ENCODE peak calls at places on chromosomes 5 and 9, in ten cellular contexts. Z, P, O, N, T, Y, C, U, J and D are unnamed samples.

GRCh38 chr9:70479880-70480291 is 65.4 kb upstream of the KLF9 start:
- DNase-seq in C (no peak), J (no peak), O (peak), T (no peak), Y (no peak), Z (no peak), U (peak), N (no peak), P (peak), D (peak)

GRCh38 chr5:53362521-53362941 is 117.9 kb upstream of the FST start:
- DNase-seq in J (no peak), N (no peak), P (no peak), Y (no peak), U (no peak), O (no peak), T (no peak), C (no peak), Z (peak), D (no peak)

GRCh38 chr5:39169081-39169480 is 50.3 kb downstream of the FYB1 start:
- DNase-seq in C (no peak), N (peak), U (no peak), J (no peak), P (no peak), Y (no peak), Z (no peak), O (no peak), T (no peak), D (no peak)

GRCh38 chr5:36355513-36355912 is 53.8 kb upstream of the RANBP3L start:
- DNase-seq in C (no peak), N (no peak), U (no peak), P (no peak), T (no peak), J (no peak), Z (no peak), Y (no peak), O (no peak), D (no peak)

GRCh38 chr5:120239076-120239475 is 225.0 kb upstream of the PRR16 start:
- DNase-seq in U (no peak), Y (no peak), N (no peak), P (no peak), T (no peak), O (no peak), Z (no peak), J (no peak), C (no peak), D (no peak)

GRCh38 chr5:61919920-61920319 is 386.1 kb upstream of the KIF2A start:
- DNase-seq in C (no peak), J (no peak), N (no peak), Z (peak), Y (no peak), T (peak), O (peak), U (peak), P (no peak), D (no peak)

GRCh38 chr9:111805841-111806241 is 11.1 kb upstream of the SHOC1 start:
- DNase-seq in O (no peak), N (no peak), Y (no peak), P (no peak), Z (peak), U (no peak), C (no peak), J (no peak), T (no peak), D (no peak)

GRCh38 chr5:102411-103043 is 10.6 kb downstream of the PLEKHG4B start:
- DNase-seq in C (no peak), P (no peak), O (no peak), Y (no peak), J (no peak), N (peak), Z (no peak), T (no peak), U (no peak), D (no peak)

GRCh38 chr5:39717186-39717897 is 292.6 kb upstream of the DAB2 start:
- DNase-seq in P (no peak), C (no peak), Z (no peak), J (no peak), Y (no peak), O (no peak), T (no peak), U (no peak), N (no peak), D (no peak)

GRCh38 chr9:124179196-124180071 is 78.3 kb upstream of the NEK6 start:
- DNase-seq in Y (peak), O (no peak), J (no peak), T (no peak), U (no peak), C (no peak), Z (no peak), N (no peak), P (no peak), D (no peak)

GRCh38 chr5:111254613-111255012 is 30.4 kb downstream of the CAMK4 start:
- DNase-seq in N (no peak), Z (no peak), O (no peak), P (no peak), C (no peak), T (no peak), J (no peak), Y (no peak), U (no peak), D (no peak)

GRCh38 chr5:115297043-115297442 is 589 bp upstream of the CCDC112 start:
- DNase-seq in Z (peak), P (no peak), T (no peak), N (no peak), O (no peak), U (no peak), J (no peak), C (no peak), Y (no peak), D (no peak)

GRCh38 chr5:90809695-90810094 is 251.1 kb downstream of the ADGRV1 start:
- DNase-seq in C (no peak), T (no peak), J (no peak), N (no peak), O (no peak), Y (no peak), Z (no peak), P (no peak), U (no peak), D (no peak)

GRCh38 chr9:137836831-137837241 is 40.7 kb upstream of the CACNA1B start:
- DNase-seq in J (no peak), C (no peak), N (no peak), O (no peak), U (no peak), Y (no peak), P (no peak), Z (no peak), T (no peak), D (peak)

GRCh38 chr5:37029436-37029835 is 152.9 kb downstream of the NIPBL start:
- DNase-seq in N (no peak), Y (no peak), U (no peak), Z (no peak), O (no peak), T (no peak), C (no peak), P (no peak), J (no peak), D (no peak)

GRCh38 chr5:91059409-91059808 is 323.7 kb downstream of the ARRDC3 start:
- DNase-seq in Y (no peak), P (no peak), T (no peak), O (no peak), U (no peak), N (no peak), J (no peak), Z (no peak), C (no peak), D (no peak)

GRCh38 chr5:125011982-125012381 is 265.5 kb upstream of the ZNF608 start:
- DNase-seq in Y (no peak), P (no peak), Z (no peak), U (no peak), J (no peak), O (no peak), T (no peak), N (no peak), C (no peak), D (no peak)

GRCh38 chr5:143033535-143034260 is 263.5 kb downstream of the ARHGAP26 start:
- DNase-seq in O (no peak), P (no peak), C (no peak), J (no peak), N (no peak), T (no peak), Y (no peak), U (no peak), Z (peak), D (no peak)

GRCh38 chr5:103804714-103805113 is 242.1 kb upstream of the NUDT12 start:
- DNase-seq in C (no peak), Z (no peak), U (no peak), P (no peak), J (no peak), T (no peak), O (no peak), N (no peak), Y (no peak), D (no peak)

GRCh38 chr5:98796197-98796972 is 22.9 kb downstream of the RGMB start:
- DNase-seq in Y (no peak), O (no peak), T (peak), C (peak), P (peak), U (no peak), N (no peak), Z (peak), J (peak), D (no peak)

GRCh38 chr9:135604437-135605237 is 34.7 kb downstream of the GLT6D1 start:
- DNase-seq in Z (no peak), U (peak), C (peak), N (peak), P (no peak), Y (peak), J (no peak), O (peak), T (no peak), D (peak)

GRCh38 chr5:132464155-132464939 is 26.2 kb downstream of the IRF1 start:
- DNase-seq in T (no peak), C (no peak), Y (no peak), O (no peak), P (peak), J (no peak), U (no peak), N (no peak), Z (no peak), D (peak)

GRCh38 chr9:83434254-83434653 is 103.9 kb downstream of the FRMD3 start:
- DNase-seq in Y (no peak), C (no peak), O (no peak), J (no peak), Z (no peak), T (no peak), P (peak), U (no peak), N (no peak), D (no peak)

GRCh38 chr5:119360905-119361605 is 5.2 kb downstream of the TNFAIP8 start:
- DNase-seq in P (no peak), C (no peak), J (no peak), U (no peak), Y (no peak), T (no peak), Z (no peak), N (no peak), O (no peak), D (no peak)

GRCh38 chr5:109455598-109456096 is 45.9 kb upstream of the PJA2 start:
- DNase-seq in C (no peak), T (peak), P (peak), Y (no peak), Z (peak), O (no peak), J (peak), N (no peak), U (peak), D (no peak)

GRCh38 chr9:13717356-13718057 is 438.0 kb upstream of the MPDZ start:
- DNase-seq in Y (no peak), O (no peak), N (no peak), T (no peak), Z (no peak), C (no peak), P (no peak), J (no peak), U (no peak), D (no peak)

GRCh38 chr9:36781532-36781931 is 208.8 kb downstream of the MELK start:
- DNase-seq in U (no peak), P (no peak), C (no peak), N (no peak), Z (peak), J (no peak), T (peak), O (peak), Y (no peak), D (no peak)

GRCh38 chr9:78167356-78167755 is 68.5 kb upstream of the CEP78 start:
- DNase-seq in Z (peak), N (no peak), O (peak), P (peak), T (no peak), Y (no peak), C (no peak), U (peak), J (no peak), D (no peak)

GRCh38 chr5:126143622-126144021 is 279.6 kb upstream of the GRAMD2B start:
- DNase-seq in O (no peak), Y (no peak), T (no peak), J (no peak), N (no peak), P (no peak), U (no peak), C (no peak), Z (no peak), D (no peak)

GRCh38 chr5:89556215-89557009 is 673.4 kb upstream of the MEF2C start:
- DNase-seq in C (no peak), Y (no peak), N (no peak), O (no peak), U (no peak), J (peak), P (no peak), T (no peak), Z (peak), D (no peak)

GRCh38 chr5:56638768-56639238 is 176.5 kb upstream of the MAP3K1 start:
- DNase-seq in P (no peak), U (no peak), C (no peak), N (no peak), Z (no peak), O (no peak), T (no peak), J (no peak), Y (no peak), D (no peak)

GRCh38 chr5:367358-368130 is 46.0 kb downstream of the AHRR start:
- DNase-seq in C (peak), P (peak), U (peak), T (no peak), Y (peak), O (no peak), N (peak), J (no peak), Z (no peak), D (no peak)

GRCh38 chr5:176394881-176395675 is 6.5 kb downstream of the HIGD2A start:
- DNase-seq in T (no peak), J (no peak), N (no peak), U (no peak), Z (no peak), O (no peak), C (no peak), P (no peak), Y (no peak), D (no peak)

GRCh38 chr9:114798793-114799427 is 6.9 kb downstream of the TNFSF15 start:
- DNase-seq in P (no peak), T (no peak), O (no peak), Y (no peak), J (no peak), C (no peak), Z (peak), N (no peak), U (no peak), D (no peak)
- H3K27ac ChIP-seq in P (no peak), T (no peak), O (no peak), Y (no peak), J (no peak), C (no peak), Z (peak), N (no peak), U (no peak), D (no peak)

GRCh38 chr9:71710856-71711255 is 57.5 kb downstream of the CEMIP2 start:
- DNase-seq in N (no peak), C (no peak), U (no peak), Z (no peak), J (no peak), Y (no peak), P (no peak), T (no peak), O (no peak), D (no peak)
- TF ChIP-seq EP300 in N (no peak), C (no peak), U (no peak), Z (no peak), J (no peak), Y (no peak), P (no peak), T (no peak), O (no peak), D (no peak)

GRCh38 chr9:110089681-110090370 is 118.1 kb downstream of the C9orf152 start:
- DNase-seq in Z (no peak), C (no peak), P (peak), J (no peak), U (no peak), N (no peak), O (peak), T (peak), Y (no peak), D (no peak)
- H3K27ac ChIP-seq in Z (no peak), C (no peak), P (no peak), J (no peak), U (no peak), N (no peak), O (peak), T (no peak), Y (peak), D (no peak)

GRCh38 chr9:17134843-17135577 is at the start of gene CNTLN:
- DNase-seq in T (peak), Z (peak), Y (peak), O (peak), C (peak), U (peak), J (no peak), P (peak), N (peak), D (peak)

GRCh38 chr9:17135578-17135904 is 701 bp downstream of the CNTLN start:
- DNase-seq in Y (no peak), O (no peak), C (no peak), T (no peak), U (peak), J (no peak), Z (no peak), N (no peak), P (no peak), D (no peak)

GRCh38 chr9:17131494-17131893 is 3.3 kb upstream of the CNTLN start:
- DNase-seq in C (no peak), T (no peak), U (no peak), J (no peak), P (no peak), O (no peak), Y (no peak), N (no peak), Z (no peak), D (no peak)

GRCh38 chr9:17137576-17137975 is 2.7 kb downstream of the CNTLN start:
- DNase-seq in N (no peak), Y (no peak), C (no peak), Z (no peak), T (no peak), O (no peak), U (no peak), J (no peak), P (no peak), D (no peak)

GRCh38 chr9:17134396-17134842 is 421 bp upstream of the CNTLN start:
- DNase-seq in J (no peak), P (no peak), N (no peak), C (no peak), Y (no peak), U (peak), Z (no peak), T (no peak), O (no peak), D (no peak)
- TF ChIP-seq EP300 in J (no peak), P (no peak), N (no peak), C (no peak), Y (peak), U (no peak), Z (no peak), T (no peak), O (no peak), D (no peak)

GRCh38 chr5:14733661-14734060 is 69.1 kb downstream of the OTULIN start:
- DNase-seq in U (no peak), T (no peak), N (no peak), P (no peak), C (no peak), Z (no peak), O (no peak), Y (no peak), J (no peak), D (no peak)
- H3K27ac ChIP-seq in U (no peak), T (no peak), N (no peak), P (no peak), C (no peak), Z (no peak), O (no peak), Y (no peak), J (no peak), D (no peak)

DNA sequence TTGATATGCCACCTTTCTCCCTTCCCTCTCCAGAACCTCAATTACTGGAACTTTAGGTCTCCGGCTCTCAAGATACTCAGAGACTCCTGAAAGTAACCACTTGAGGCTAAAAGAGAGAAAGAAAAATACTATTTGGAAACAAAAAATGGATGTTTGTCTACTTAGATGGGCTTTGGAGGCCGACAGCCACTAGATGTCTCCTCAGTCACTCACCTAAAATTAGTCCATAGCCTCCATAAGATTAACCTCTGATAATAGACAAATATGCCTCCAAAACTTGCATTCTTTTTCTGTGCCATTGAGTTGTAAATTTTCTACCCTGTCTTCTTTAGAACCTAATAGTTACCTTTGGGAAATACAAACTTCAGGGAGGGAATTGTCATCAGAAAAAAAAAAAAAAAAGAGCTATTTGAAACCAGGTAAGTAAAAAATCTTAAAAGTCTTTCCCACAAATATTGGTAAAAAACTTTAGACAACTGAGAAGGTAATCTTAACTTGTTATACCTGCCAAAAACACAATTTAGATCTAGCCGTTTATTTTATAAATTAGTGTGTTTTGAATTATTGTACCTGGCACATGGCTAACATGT is 11.2 kb upstream of the PCDH1 start:
- DNase-seq in Z (peak), C (no peak), N (no peak), J (peak), P (no peak), Y (no peak), T (no peak), U (no peak), O (no peak), D (no peak)
- TF ChIP-seq EP300 in Z (no peak), C (no peak), N (no peak), J (no peak), P (no peak), Y (no peak), T (no peak), U (no peak), O (no peak), D (no peak)

DNA sequence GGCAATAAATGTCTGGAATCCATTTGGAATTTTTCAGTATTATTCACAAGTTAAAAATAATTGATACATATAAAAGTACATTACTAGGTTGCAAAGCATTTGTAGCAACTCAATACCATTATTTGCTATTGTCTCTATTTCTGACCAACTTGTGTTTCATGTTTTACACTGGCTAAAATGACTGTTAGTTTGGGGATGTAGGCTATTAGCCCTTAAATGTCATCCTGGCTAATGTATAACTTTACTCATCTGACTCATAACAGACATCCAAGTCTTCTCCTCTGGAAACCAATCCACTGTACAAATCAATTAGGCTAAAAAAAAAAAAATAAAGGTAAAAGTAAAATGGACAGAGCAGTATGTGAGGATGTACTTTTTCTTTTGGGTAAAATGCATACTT is 20.7 kb downstream of the MEGF9 start:
- DNase-seq in J (no peak), P (no peak), O (no peak), T (peak), Y (no peak), U (no peak), N (no peak), C (no peak), Z (peak), D (no peak)
- H3K27ac ChIP-seq in J (no peak), P (no peak), O (peak), T (no peak), Y (no peak), U (no peak), N (no peak), C (no peak), Z (peak), D (no peak)

GRCh38 chr5:179275381-179275878 is 69.8 kb downstream of the ADAMTS2 start:
- DNase-seq in O (no peak), C (no peak), U (no peak), T (no peak), Z (no peak), P (no peak), N (no peak), Y (no peak), J (no peak), D (no peak)
- TF ChIP-seq EP300 in O (no peak), C (no peak), U (no peak), T (no peak), Z (no peak), P (no peak), N (no peak), Y (no peak), J (no peak), D (no peak)